ENCODE peak calls at places on chromosomes 1 and 21, in nine cellular contexts. T, K, O, M, F, Y, H, C and B are unnamed samples.

GRCh38 chr1:110040548-110040947 is 6.1 kb downstream of the STRIP1 start:
- DNase-seq in T (no peak), F (no peak), M (no peak), O (peak), Y (no peak), C (no peak), H (no peak), K (no peak), B (no peak)

GRCh38 chr21:17668479-17668878 is 55.8 kb upstream of the BTG3 start:
- DNase-seq in M (no peak), Y (no peak), F (no peak), O (no peak), T (no peak), C (no peak), H (no peak), K (no peak), B (no peak)

GRCh38 chr1:91750398-91750996 is 135.5 kb downstream of the TGFBR3 start:
- DNase-seq in K (no peak), F (no peak), C (no peak), H (no peak), M (peak), O (no peak), T (no peak), Y (no peak), B (no peak)

GRCh38 chr1:69506721-69507120 is 61.0 kb upstream of the LRRC7 start:
- DNase-seq in T (no peak), F (no peak), M (no peak), O (no peak), Y (no peak), H (no peak), K (no peak), C (no peak), B (no peak)

GRCh38 chr21:32994305-32994704 is 31.4 kb upstream of the OLIG2 start:
- DNase-seq in Y (no peak), O (peak), F (peak), C (no peak), M (peak), T (no peak), H (peak), K (no peak), B (no peak)

GRCh38 chr1:154329551-154330131 is 4.3 kb downstream of the ATP8B2 start:
- DNase-seq in Y (no peak), M (no peak), F (no peak), O (no peak), K (no peak), C (no peak), T (no peak), H (no peak), B (no peak)

GRCh38 chr1:178119623-178120022 is 25.7 kb downstream of the RASAL2 start:
- DNase-seq in T (no peak), M (no peak), Y (no peak), C (no peak), F (no peak), H (no peak), O (no peak), K (no peak), B (no peak)

GRCh38 chr21:15730484-15731242 is 881 bp downstream of the USP25 start:
- DNase-seq in T (no peak), Y (no peak), H (no peak), M (no peak), F (no peak), K (no peak), C (no peak), O (no peak), B (no peak)

GRCh38 chr21:44089001-44089911 is 17.9 kb upstream of the PWP2 start:
- DNase-seq in Y (no peak), H (no peak), K (no peak), T (peak), M (no peak), O (peak), F (peak), C (no peak), B (no peak)

GRCh38 chr1:44553771-44554170 is 120.5 kb downstream of the TMEM53 start:
- DNase-seq in O (peak), C (no peak), H (no peak), T (no peak), Y (no peak), F (no peak), K (peak), M (peak), B (no peak)

GRCh38 chr1:172118618-172119017 is 277.3 kb downstream of the DNM3 start:
- DNase-seq in C (no peak), K (no peak), H (no peak), O (no peak), F (no peak), M (no peak), Y (no peak), T (no peak), B (no peak)

GRCh38 chr1:215631489-215631888 is 64.4 kb downstream of the KCTD3 start:
- DNase-seq in M (no peak), H (no peak), O (peak), K (peak), C (peak), Y (no peak), T (no peak), F (no peak), B (no peak)

GRCh38 chr1:156600733-156601121 is 552 bp downstream of the GPATCH4 start:
- DNase-seq in K (no peak), H (no peak), T (no peak), O (no peak), M (peak), Y (no peak), F (no peak), C (no peak), B (no peak)

GRCh38 chr1:2174348-2175054 is 20.1 kb downstream of the FAAP20 start:
- DNase-seq in T (no peak), K (peak), O (peak), F (peak), Y (no peak), H (peak), C (peak), M (peak), B (peak)

GRCh38 chr1:113701429-113701828 is 57.9 kb downstream of the PHTF1 start:
- DNase-seq in F (no peak), K (no peak), Y (no peak), H (no peak), C (no peak), O (no peak), T (no peak), M (no peak), B (no peak)

GRCh38 chr1:150109567-150109966 is 40.1 kb upstream of the PLEKHO1 start:
- DNase-seq in K (no peak), O (no peak), F (no peak), H (no peak), C (no peak), Y (no peak), T (no peak), M (no peak), B (no peak)

GRCh38 chr1:39633422-39633821 is 6.0 kb downstream of the HEYL start:
- DNase-seq in C (no peak), T (no peak), H (no peak), K (no peak), O (no peak), M (no peak), F (no peak), Y (no peak), B (no peak)

GRCh38 chr1:197955486-197956394 is 38.6 kb downstream of the LHX9 start:
- DNase-seq in O (peak), H (no peak), F (no peak), Y (no peak), K (no peak), C (no peak), T (no peak), M (peak), B (no peak)

GRCh38 chr1:5502310-5503194 is 489.7 kb downstream of the NPHP4 start:
- DNase-seq in Y (no peak), F (no peak), O (no peak), C (no peak), M (no peak), H (no peak), K (no peak), T (no peak), B (no peak)

GRCh38 chr1:171226757-171227370 is 21.4 kb upstream of the FMO1 start:
- DNase-seq in C (peak), T (no peak), K (peak), H (peak), F (peak), M (peak), Y (no peak), O (peak), B (no peak)

GRCh38 chr1:31479801-31480200 is 66.8 kb downstream of the SERINC2 start:
- DNase-seq in M (peak), O (peak), H (no peak), Y (no peak), T (no peak), F (no peak), C (no peak), K (no peak), B (no peak)

GRCh38 chr1:245389878-245390277 is 235.1 kb downstream of the KIF26B start:
- DNase-seq in C (no peak), H (no peak), F (no peak), M (no peak), T (no peak), K (no peak), O (peak), Y (no peak), B (no peak)